ENCODE peak calls at places on chromosomes 13 and 19, in six cellular contexts. K is stimulated activated CD4-positive, alpha-beta T cell treated with anti-CD3 and anti-CD28 coated beads, Interleukin-2, amount 100 ng/mL, for 48 hours; M is CD8-positive, alpha-beta T cell; A is GOT3; O is NT2/D1; L is epithelial cell of prostate. Q is an unnamed sample.

GRCh38 chr19:11418518-11419506 is at the start of gene RGL3:
- DNase-seq in L (no peak), M (no peak), K (no peak), A (no peak), O (no peak), Q (peak)

GRCh38 chr19:12913871-12914690 is 5.0 kb downstream of the SYCE2 start:
- DNase-seq in O (no peak), M (peak), L (no peak), K (no peak), A (no peak), Q (no peak)

GRCh38 chr13:97727991-97728390 is 225.5 kb upstream of the IPO5 start:
- DNase-seq in A (no peak), K (no peak), M (no peak), L (no peak), O (no peak), Q (no peak)

GRCh38 chr19:39759457-39760184 is 19.0 kb upstream of the LEUTX start:
- DNase-seq in K (no peak), A (no peak), O (no peak), M (no peak), L (no peak), Q (no peak)

GRCh38 chr19:16078759-16079707 is 2.7 kb downstream of the TPM4 start:
- DNase-seq in A (no peak), L (peak), M (peak), O (no peak), K (peak), Q (no peak)

GRCh38 chr19:46975918-46976782 is 43.5 kb upstream of the NPAS1 start:
- DNase-seq in A (peak), K (no peak), L (peak), M (no peak), O (peak), Q (no peak)

GRCh38 chr19:13441810-13442512 is 64.3 kb downstream of the CACNA1A start:
- DNase-seq in K (peak), A (no peak), L (no peak), O (peak), M (peak), Q (no peak)

GRCh38 chr13:57044910-57045309 is 95.8 kb upstream of the PRR20A start:
- DNase-seq in K (no peak), L (no peak), O (no peak), M (no peak), A (no peak), Q (no peak)

GRCh38 chr19:19587776-19588175 is 30.7 kb downstream of the PBX4 start:
- DNase-seq in K (no peak), O (no peak), M (no peak), L (no peak), A (no peak), Q (no peak)

GRCh38 chr19:17348700-17349099 is 11.3 kb downstream of the GTPBP3 start:
- DNase-seq in K (no peak), A (peak), M (no peak), L (no peak), O (no peak), Q (no peak)

GRCh38 chr13:20351279-20352022 is 119.3 kb upstream of the GJB6 start:
- DNase-seq in A (no peak), L (peak), K (no peak), M (no peak), O (no peak), Q (no peak)

GRCh38 chr13:22014469-22014868 is 343.6 kb downstream of the FGF9 start:
- DNase-seq in M (no peak), A (no peak), L (peak), K (no peak), O (no peak), Q (no peak)

GRCh38 chr19:39224910-39225309 is 19.9 kb downstream of the IFNL3 start:
- DNase-seq in L (no peak), K (no peak), A (no peak), M (no peak), O (no peak), Q (no peak)

GRCh38 chr13:77345150-77345780 is 18.4 kb upstream of the MYCBP2 start:
- DNase-seq in O (no peak), L (no peak), A (no peak), M (no peak), K (no peak), Q (no peak)

GRCh38 chr19:7830823-7831222 is 805 bp downstream of the EVI5L start:
- DNase-seq in O (no peak), A (no peak), K (no peak), L (no peak), M (no peak), Q (no peak)

GRCh38 chr19:57642396-57643046 is 9.6 kb downstream of the ZNF211 start:
- DNase-seq in K (no peak), A (no peak), L (peak), M (no peak), O (no peak), Q (no peak)

GRCh38 chr13:42594577-42595571 is 20.9 kb downstream of the TNFSF11 start:
- DNase-seq in O (peak), M (peak), L (no peak), K (peak), A (no peak), Q (peak)

GRCh38 chr13:45833663-45834062 is 17.9 kb downstream of the SIAH3 start:
- DNase-seq in M (no peak), O (no peak), A (no peak), L (peak), K (no peak), Q (no peak)

GRCh38 chr19:54172413-54172763 is 572 bp downstream of the TMC4 start:
- DNase-seq in L (no peak), A (no peak), M (no peak), O (no peak), K (no peak), Q (no peak)

GRCh38 chr13:21113851-21114306 is 52.5 kb upstream of the LATS2 start:
- DNase-seq in A (no peak), K (no peak), O (no peak), M (no peak), L (no peak), Q (no peak)

GRCh38 chr19:18876865-18877264 is 19.1 kb downstream of the CERS1 start:
- DNase-seq in K (no peak), O (no peak), L (no peak), A (no peak), M (no peak), Q (no peak)